ENCODE peak calls at places on chromosomes 3 and 15, in ten cellular contexts. Z is CD8-positive, alpha-beta T cell; Q is GM12864; D is right cardiac atrium; X is spleen; Y is NB4; O is adrenal gland; B is OCI-LY7; K is A549; A is colonic mucosa. W is an unnamed sample.

GRCh38 chr15:34808016-34808415 is 12.7 kb upstream of the ACTC1 start:
- DNase-seq in Z (no peak), Q (no peak), D (no peak), X (no peak), Y (no peak), O (no peak), B (no peak), K (no peak), A (no peak), W (no peak)

GRCh38 chr3:134938024-134938525 is 143.0 kb downstream of the EPHB1 start:
- DNase-seq in Z (no peak), Q (no peak), D (no peak), X (no peak), Y (no peak), O (no peak), B (no peak), K (no peak), A (no peak), W (no peak)

GRCh38 chr3:191085091-191085490 is 114.0 kb upstream of the OSTN start:
- DNase-seq in Z (no peak), Q (no peak), D (no peak), X (no peak), Y (no peak), O (no peak), B (no peak), K (no peak), A (no peak), W (no peak)

GRCh38 chr3:13219902-13220296 is 146.7 kb upstream of the IQSEC1 start:
- DNase-seq in Z (no peak), Q (no peak), D (no peak), X (no peak), Y (no peak), O (no peak), B (no peak), K (no peak), A (no peak), W (no peak)

GRCh38 chr3:174955513-174956001 is 96.4 kb downstream of the NAALADL2 start:
- DNase-seq in Z (no peak), Q (no peak), D (no peak), X (no peak), Y (no peak), O (no peak), B (no peak), K (peak), A (no peak), W (no peak)

GRCh38 chr15:99440029-99440428 is 125.8 kb upstream of the MEF2A start:
- DNase-seq in Z (peak), Q (no peak), D (no peak), X (no peak), Y (no peak), O (no peak), B (no peak), K (no peak), A (no peak), W (no peak)

GRCh38 chr3:177203689-177204395 is 6.6 kb upstream of the TBL1XR1 start:
- DNase-seq in Z (no peak), Q (no peak), D (peak), X (peak), Y (no peak), O (no peak), B (no peak), K (no peak), A (no peak), W (no peak)

GRCh38 chr3:39531681-39532080 is 64.2 kb downstream of the MOBP start:
- DNase-seq in Z (no peak), Q (no peak), D (no peak), X (no peak), Y (peak), O (no peak), B (no peak), K (peak), A (no peak), W (no peak)

DNA sequence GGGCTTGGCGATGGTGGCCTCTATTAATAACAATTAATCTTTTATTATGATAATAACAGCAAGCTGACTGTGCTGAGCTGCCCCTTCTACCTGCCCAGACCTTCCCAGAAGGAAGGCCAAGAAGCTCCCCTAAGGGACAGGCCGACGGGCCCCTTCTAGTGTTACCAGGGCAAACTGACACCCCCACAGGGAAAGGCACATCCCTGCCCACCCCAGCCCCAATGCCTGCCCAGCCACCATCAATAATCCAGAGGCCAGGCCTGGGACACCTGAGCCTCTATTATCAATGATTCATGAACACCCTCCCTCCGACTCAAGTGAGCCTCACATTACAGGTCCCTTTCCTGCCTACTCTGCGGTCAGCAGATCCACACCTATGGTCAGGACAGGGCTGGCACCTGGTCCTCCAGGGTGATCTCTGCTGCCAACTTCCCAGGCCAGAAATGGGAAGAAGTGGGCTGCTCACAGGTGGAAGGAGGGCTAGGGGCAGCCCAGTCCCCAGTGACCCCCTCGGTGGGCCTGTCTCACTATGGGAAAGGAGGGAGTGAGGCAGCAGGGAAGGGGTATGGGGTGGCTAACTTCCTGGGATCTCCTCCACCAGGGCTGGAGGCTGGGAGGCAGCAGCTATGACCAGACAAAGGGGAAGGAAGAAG is 1.8 kb downstream of the TWF2 start:
- DNase-seq in Z (no peak), Q (no peak), D (peak), X (peak), Y (no peak), O (no peak), B (no peak), K (no peak), A (no peak), W (no peak)
- H3K4me3 ChIP-seq in Z (peak), Q (peak), D (no peak), X (peak), Y (peak), O (no peak), B (peak), K (peak), A (peak), W (peak)

GRCh38 chr3:56801151-56801596 is 575 bp downstream of the ARHGEF3 start:
- DNase-seq in Z (peak), Q (no peak), D (no peak), X (peak), Y (no peak), O (no peak), B (peak), K (no peak), A (no peak), W (no peak)
- H3K4me3 ChIP-seq in Z (peak), Q (peak), D (peak), X (peak), Y (no peak), O (peak), B (peak), K (peak), A (peak), W (peak)

GRCh38 chr15:71802770-71803169 is 7.6 kb upstream of the NR2E3 start:
- DNase-seq in Z (no peak), Q (no peak), D (no peak), X (no peak), Y (peak), O (peak), B (no peak), K (no peak), A (no peak), W (no peak)

GRCh38 chr15:71804695-71805470 is 5.5 kb upstream of the NR2E3 start:
- DNase-seq in Z (no peak), Q (peak), D (no peak), X (no peak), Y (no peak), O (no peak), B (peak), K (no peak), A (no peak), W (no peak)

GRCh38 chr15:71806452-71806931 is 3.9 kb upstream of the NR2E3 start:
- DNase-seq in Z (no peak), Q (no peak), D (no peak), X (no peak), Y (peak), O (peak), B (no peak), K (peak), A (no peak), W (no peak)

GRCh38 chr15:71801935-71802655 is 8.3 kb upstream of the NR2E3 start:
- DNase-seq in Z (no peak), Q (no peak), D (no peak), X (no peak), Y (no peak), O (no peak), B (no peak), K (no peak), A (no peak), W (no peak)

GRCh38 chr15:71804226-71804625 is 6.1 kb upstream of the NR2E3 start:
- DNase-seq in Z (no peak), Q (no peak), D (no peak), X (no peak), Y (no peak), O (no peak), B (peak), K (no peak), A (no peak), W (no peak)
- H3K4me3 ChIP-seq in Z (no peak), Q (no peak), D (no peak), X (no peak), Y (no peak), O (no peak), B (no peak), K (no peak), A (no peak), W (no peak)

GRCh38 chr3:180040966-180041365 is 4.2 kb upstream of the PEX5L start:
- DNase-seq in Z (no peak), Q (no peak), D (no peak), X (no peak), Y (no peak), O (no peak), B (no peak), K (no peak), A (no peak), W (no peak)

GRCh38 chr3:180036092-180036677 is 552 bp downstream of the PEX5L start:
- DNase-seq in Z (no peak), Q (no peak), D (peak), X (no peak), Y (peak), O (no peak), B (no peak), K (no peak), A (no peak), W (peak)

GRCh38 chr3:180036678-180037455 is at the start of gene PEX5L:
- DNase-seq in Z (no peak), Q (no peak), D (peak), X (peak), Y (peak), O (peak), B (no peak), K (no peak), A (no peak), W (peak)
- H3K4me3 ChIP-seq in Z (no peak), Q (peak), D (peak), X (peak), Y (no peak), O (no peak), B (no peak), K (no peak), A (no peak), W (peak)

GRCh38 chr15:62362144-62362543 is 197.1 kb upstream of the C2CD4B start:
- DNase-seq in Z (no peak), Q (no peak), D (no peak), X (no peak), Y (no peak), O (no peak), B (no peak), K (no peak), A (no peak), W (no peak)
- H3K4me3 ChIP-seq in Z (no peak), Q (no peak), D (no peak), X (no peak), Y (no peak), O (no peak), B (no peak), K (no peak), A (no peak), W (no peak)

DNA sequence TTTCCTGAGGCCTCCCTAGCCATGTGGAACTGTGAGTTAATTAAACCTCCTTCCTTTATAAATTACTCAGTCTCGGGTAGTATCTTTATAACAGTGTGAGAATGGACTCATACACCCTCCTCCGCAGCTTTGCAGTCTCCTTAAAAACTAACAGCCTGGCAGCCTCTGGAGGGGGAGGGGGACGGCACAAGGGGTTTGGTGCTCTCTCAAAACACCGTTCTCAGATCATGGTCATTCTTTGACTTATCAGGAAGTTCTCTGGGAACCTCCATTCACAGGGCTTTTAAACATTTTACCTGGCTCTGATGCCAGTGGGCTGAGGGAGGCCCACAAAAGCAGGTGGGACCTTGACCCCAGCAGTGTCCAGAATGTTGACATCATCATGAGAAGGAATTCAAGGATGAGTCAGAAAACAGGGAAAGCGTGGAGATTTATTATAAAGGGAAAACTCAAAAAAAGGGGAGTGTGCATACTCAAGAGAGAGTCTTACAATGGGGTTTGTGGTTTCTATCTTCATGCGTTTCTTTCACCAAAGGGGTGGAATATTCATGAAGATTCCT is 43.9 kb downstream of the ONECUT1 start:
- DNase-seq in Z (no peak), Q (no peak), D (no peak), X (no peak), Y (no peak), O (no peak), B (no peak), K (no peak), A (no peak), W (no peak)
- H3K4me3 ChIP-seq in Z (no peak), Q (no peak), D (no peak), X (no peak), Y (no peak), O (no peak), B (no peak), K (no peak), A (no peak), W (no peak)

DNA sequence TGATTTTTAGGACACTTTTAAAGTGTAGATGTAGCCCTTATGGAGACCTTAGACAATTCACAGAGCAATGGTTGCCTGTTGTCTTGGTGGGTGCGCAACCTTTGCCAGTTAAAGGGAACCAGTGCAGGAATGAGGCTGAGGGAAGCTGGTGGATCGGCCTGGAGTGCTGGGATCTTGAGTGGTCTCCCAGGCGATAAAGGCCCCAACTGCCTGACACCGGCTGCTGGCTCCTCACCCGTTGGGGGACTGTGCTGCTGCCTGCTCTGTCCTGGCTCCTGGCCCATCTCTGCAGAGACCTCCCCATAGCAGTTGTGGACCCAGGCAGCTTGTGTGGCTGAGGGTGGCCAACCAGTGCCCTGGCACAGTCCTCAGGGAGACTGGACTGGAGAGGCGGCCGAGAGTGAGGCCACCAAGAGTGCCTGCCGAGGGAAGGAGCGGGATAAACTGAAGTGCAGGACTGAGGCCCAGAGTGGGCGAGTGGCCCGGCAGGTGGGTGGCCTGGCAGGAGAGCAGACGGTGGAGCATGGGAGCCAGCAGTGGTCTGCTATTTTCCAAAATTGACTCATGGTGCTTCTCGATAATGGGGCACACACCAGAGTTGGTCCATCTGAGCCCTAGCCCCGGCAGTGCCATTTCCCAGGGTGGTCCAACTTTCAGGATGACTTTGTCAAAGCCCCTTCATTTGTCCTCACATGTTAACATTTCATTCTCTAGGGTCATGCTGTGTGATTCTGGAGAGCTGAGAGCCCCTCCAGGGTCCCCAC is 2.1 kb downstream of the ALDH1A3 start:
- DNase-seq in Z (no peak), Q (no peak), D (no peak), X (no peak), Y (no peak), O (no peak), B (no peak), K (no peak), A (no peak), W (no peak)
- H3K4me3 ChIP-seq in Z (no peak), Q (no peak), D (no peak), X (no peak), Y (no peak), O (no peak), B (no peak), K (no peak), A (no peak), W (no peak)

GRCh38 chr15:77369168-77369567 is 50.7 kb downstream of the PEAK1 start:
- DNase-seq in Z (no peak), Q (no peak), D (no peak), X (no peak), Y (no peak), O (no peak), B (no peak), K (no peak), A (no peak), W (no peak)
- H3K4me3 ChIP-seq in Z (no peak), Q (no peak), D (no peak), X (no peak), Y (no peak), O (no peak), B (no peak), K (no peak), A (no peak), W (no peak)

GRCh38 chr3:31422237-31422636 is 110.5 kb upstream of the STT3B start:
- DNase-seq in Z (no peak), Q (no peak), D (no peak), X (no peak), Y (no peak), O (no peak), B (no peak), K (no peak), A (no peak), W (no peak)
- H3K4me3 ChIP-seq in Z (no peak), Q (no peak), D (no peak), X (no peak), Y (no peak), O (no peak), B (no peak), K (no peak), A (no peak), W (no peak)

GRCh38 chr3:9891072-9891622 is 737 bp downstream of the JAGN1 start:
- DNase-seq in Z (no peak), Q (no peak), D (no peak), X (no peak), Y (no peak), O (no peak), B (no peak), K (no peak), A (no peak), W (no peak)
- H3K4me3 ChIP-seq in Z (peak), Q (peak), D (peak), X (peak), Y (peak), O (peak), B (peak), K (peak), A (peak), W (peak)

W was measured in NT2/D1.